ENCODE peak calls at places on chromosomes 5 and 9, in seven cellular contexts. G is CD4-positive, alpha-beta T cell; M is neural progenitor cell; Z is iPS DF 6.9; K is MM.1S; H is OCI-LY7; P is CD8-positive, alpha-beta memory T cell. T is an unnamed sample.

GRCh38 chr5:131532016-131532640 is 102.9 kb downstream of the RAPGEF6 start:
- DNase-seq in G (no peak), M (no peak), Z (no peak), K (peak), H (no peak), P (peak), T (peak)

GRCh38 chr5:77316871-77317661 is 106.6 kb downstream of the PDE8B start:
- DNase-seq in G (no peak), M (no peak), Z (no peak), K (no peak), H (no peak), P (no peak), T (no peak)

GRCh38 chr5:166562246-166562645 is 1729.2 kb upstream of the WWC1 start:
- DNase-seq in G (no peak), M (no peak), Z (no peak), K (no peak), H (no peak), P (no peak), T (no peak)

GRCh38 chr5:78360674-78361225 is 333 bp downstream of the SCAMP1 start:
- DNase-seq in G (peak), M (no peak), Z (no peak), K (peak), H (peak), P (peak), T (peak)

GRCh38 chr9:68493953-68494541 is 46.6 kb downstream of the TMEM252 start:
- DNase-seq in G (no peak), M (no peak), Z (no peak), K (no peak), H (no peak), P (no peak), T (no peak)

GRCh38 chr9:80072406-80072805 is 500.6 kb downstream of the TLE4 start:
- DNase-seq in G (no peak), M (no peak), Z (no peak), K (no peak), H (no peak), P (no peak), T (no peak)

GRCh38 chr5:144198386-144198785 is 27.7 kb downstream of the KCTD16 start:
- DNase-seq in G (no peak), M (no peak), Z (no peak), K (no peak), H (no peak), P (no peak), T (no peak)

GRCh38 chr9:132141948-132142594 is 19.8 kb upstream of the NTNG2 start:
- DNase-seq in G (no peak), M (peak), Z (no peak), K (no peak), H (no peak), P (no peak), T (no peak)

GRCh38 chr9:96484521-96484931 is 34.6 kb downstream of the HABP4 start:
- DNase-seq in G (no peak), M (no peak), Z (no peak), K (peak), H (peak), P (no peak), T (no peak)

GRCh38 chr5:132274050-132274869 is 16.8 kb downstream of the PDLIM4 start:
- DNase-seq in G (no peak), M (no peak), Z (no peak), K (no peak), H (no peak), P (no peak), T (no peak)

GRCh38 chr5:34436761-34437501 is 219.2 kb upstream of the RAI14 start:
- DNase-seq in G (no peak), M (no peak), Z (no peak), K (peak), H (no peak), P (no peak), T (no peak)

GRCh38 chr5:79191457-79191856 is 44.5 kb upstream of the JMY start:
- DNase-seq in G (no peak), M (peak), Z (no peak), K (no peak), H (peak), P (no peak), T (no peak)

GRCh38 chr9:72292874-72293607 is 72.0 kb downstream of the ZFAND5 start:
- DNase-seq in G (no peak), M (no peak), Z (no peak), K (no peak), H (no peak), P (no peak), T (no peak)

GRCh38 chr9:117411547-117411946 is 3.3 kb downstream of the ASTN2 start:
- DNase-seq in G (no peak), M (peak), Z (peak), K (peak), H (peak), P (no peak), T (no peak)

GRCh38 chr5:150350524-150351344 is 6.8 kb upstream of the TCOF1 start:
- DNase-seq in G (peak), M (peak), Z (peak), K (peak), H (peak), P (peak), T (no peak)

GRCh38 chr5:108801776-108802175 is 54.1 kb downstream of the FER start:
- DNase-seq in G (no peak), M (no peak), Z (no peak), K (no peak), H (no peak), P (no peak), T (no peak)

GRCh38 chr9:112532427-112532826 is 45.8 kb downstream of the KIAA1958 start:
- DNase-seq in G (no peak), M (no peak), Z (no peak), K (no peak), H (no peak), P (no peak), T (no peak)

GRCh38 chr5:72818866-72819534 is 2.5 kb downstream of the TNPO1 start:
- DNase-seq in G (peak), M (peak), Z (no peak), K (peak), H (peak), P (peak), T (peak)

GRCh38 chr5:95114305-95114704 is 170.6 kb downstream of the MCTP1 start:
- DNase-seq in G (no peak), M (no peak), Z (no peak), K (no peak), H (no peak), P (no peak), T (no peak)

DNA sequence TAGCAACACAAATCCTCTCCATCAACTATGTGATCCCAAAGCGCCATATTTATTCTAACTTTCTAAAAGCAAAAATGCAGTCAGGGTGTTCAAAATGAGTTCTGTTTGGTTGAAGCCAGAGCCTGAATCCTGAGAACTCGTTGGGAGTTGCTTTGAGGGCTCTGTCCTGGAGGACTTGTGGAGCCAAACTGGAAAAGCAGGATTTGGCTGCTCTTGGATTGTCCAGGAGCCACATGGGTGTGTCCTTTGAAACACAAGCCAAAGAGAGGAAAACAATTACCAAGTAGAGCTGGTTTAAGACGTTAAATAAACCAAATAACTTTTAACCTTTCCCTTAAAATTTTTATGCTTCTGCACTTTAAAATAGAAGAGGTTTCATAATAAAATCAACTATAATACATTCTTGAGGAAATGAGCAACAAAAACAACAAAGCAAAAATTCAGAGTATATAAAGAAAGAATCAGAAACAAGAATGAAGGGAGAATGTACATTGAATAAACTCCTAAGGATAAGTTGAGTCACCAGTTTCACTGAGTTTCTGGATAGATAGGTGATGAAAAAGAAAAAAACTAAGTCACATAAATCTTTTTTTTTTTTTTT is 13.5 kb downstream of the C5orf46 start:
- DNase-seq in G (no peak), M (peak), Z (no peak), K (no peak), H (no peak), P (no peak), T (no peak)
- H3K27ac ChIP-seq in G (no peak), M (no peak), Z (no peak), K (no peak), H (no peak), P (no peak), T (no peak)

GRCh38 chr5:156393980-156394379 is 67.0 kb downstream of the SGCD start:
- DNase-seq in G (no peak), M (no peak), Z (no peak), K (no peak), H (no peak), P (no peak), T (no peak)

GRCh38 chr5:156386976-156387375 is 60.0 kb downstream of the SGCD start:
- DNase-seq in G (no peak), M (no peak), Z (no peak), K (no peak), H (no peak), P (no peak), T (no peak)

GRCh38 chr5:156388233-156388632 is 61.3 kb downstream of the SGCD start:
- DNase-seq in G (no peak), M (no peak), Z (no peak), K (no peak), H (no peak), P (no peak), T (no peak)

GRCh38 chr5:156394642-156395393 is 67.9 kb downstream of the SGCD start:
- DNase-seq in G (no peak), M (peak), Z (no peak), K (no peak), H (no peak), P (no peak), T (no peak)

GRCh38 chr5:156391139-156391538 is 64.2 kb downstream of the SGCD start:
- DNase-seq in G (no peak), M (no peak), Z (no peak), K (no peak), H (no peak), P (no peak), T (no peak)
- H3K27ac ChIP-seq in G (no peak), M (no peak), Z (no peak), K (no peak), H (no peak), P (no peak), T (no peak)

GRCh38 chr5:9587135-9587534 is 41.3 kb upstream of the SEMA5A start:
- DNase-seq in G (no peak), M (no peak), Z (no peak), K (no peak), H (no peak), P (no peak), T (no peak)
- H3K27ac ChIP-seq in G (no peak), M (no peak), Z (no peak), K (no peak), H (no peak), P (no peak), T (no peak)

GRCh38 chr9:121354770-121355169 is 15.3 kb downstream of the STOM start:
- DNase-seq in G (no peak), M (no peak), Z (no peak), K (no peak), H (no peak), P (no peak), T (no peak)
- H3K27ac ChIP-seq in G (no peak), M (no peak), Z (no peak), K (no peak), H (no peak), P (no peak), T (no peak)

GRCh38 chr9:85264695-85265094 is 477.1 kb downstream of the AGTPBP1 start:
- DNase-seq in G (no peak), M (no peak), Z (no peak), K (no peak), H (no peak), P (no peak), T (no peak)
- H3K27ac ChIP-seq in G (no peak), M (no peak), Z (no peak), K (no peak), H (no peak), P (no peak), T (no peak)